ENCODE peak calls at places on chromosomes 11 and 22, in five cellular contexts. One of them, this sample, is unnamed.

GRCh38 chr11:65594991-65595920 is at the start of gene KCNK7:
- DNase-seq in erythroblast: peak; percentile 61
- DNase-seq in stimulated activated naive B cell treated with anti-CD40 and anti-IgM and Interleukin-4, amounts not matched to agents 10 μg/mL and 1 μg/mL and 100 μg/mL, for 72 hours: no peak
- DNase-seq in HAP-1: no peak
- DNase-seq in activated naive CD8-positive, alpha-beta T cell treated with anti-CD3 and anti-CD28 coated beads, Interleukin-2, amount 50 U/mL, for 24 hours: no peak
- DNase-seq in this sample: no peak

GRCh38 chr11:2976289-2977063 is 15.7 kb downstream of the NAP1L4 start:
- DNase-seq in erythroblast: no peak
- DNase-seq in stimulated activated naive B cell treated with anti-CD40 and anti-IgM and Interleukin-4, amounts not matched to agents 10 μg/mL and 1 μg/mL and 100 μg/mL, for 72 hours: no peak
- DNase-seq in HAP-1: no peak
- DNase-seq in activated naive CD8-positive, alpha-beta T cell treated with anti-CD3 and anti-CD28 coated beads, Interleukin-2, amount 50 U/mL, for 24 hours: no peak
- DNase-seq in this sample: no peak

GRCh38 chr22:27046603-27047002 is 389.2 kb downstream of the MIAT start:
- DNase-seq in erythroblast: no peak
- DNase-seq in stimulated activated naive B cell treated with anti-CD40 and anti-IgM and Interleukin-4, amounts not matched to agents 10 μg/mL and 1 μg/mL and 100 μg/mL, for 72 hours: no peak
- DNase-seq in HAP-1: no peak
- DNase-seq in activated naive CD8-positive, alpha-beta T cell treated with anti-CD3 and anti-CD28 coated beads, Interleukin-2, amount 50 U/mL, for 24 hours: no peak
- DNase-seq in this sample: no peak

GRCh38 chr11:27806122-27806521 is 105.9 kb upstream of the BDNF start:
- DNase-seq in erythroblast: no peak
- DNase-seq in stimulated activated naive B cell treated with anti-CD40 and anti-IgM and Interleukin-4, amounts not matched to agents 10 μg/mL and 1 μg/mL and 100 μg/mL, for 72 hours: no peak
- DNase-seq in HAP-1: no peak
- DNase-seq in activated naive CD8-positive, alpha-beta T cell treated with anti-CD3 and anti-CD28 coated beads, Interleukin-2, amount 50 U/mL, for 24 hours: no peak
- DNase-seq in this sample: no peak

GRCh38 chr11:78532991-78533861 is 41.4 kb downstream of the NARS2 start:
- DNase-seq in erythroblast: no peak
- DNase-seq in stimulated activated naive B cell treated with anti-CD40 and anti-IgM and Interleukin-4, amounts not matched to agents 10 μg/mL and 1 μg/mL and 100 μg/mL, for 72 hours: no peak
- DNase-seq in HAP-1: no peak
- DNase-seq in activated naive CD8-positive, alpha-beta T cell treated with anti-CD3 and anti-CD28 coated beads, Interleukin-2, amount 50 U/mL, for 24 hours: no peak
- DNase-seq in this sample: no peak

GRCh38 chr11:44728491-44728910 is 1.7 kb downstream of the TSPAN18 start:
- DNase-seq in erythroblast: no peak
- DNase-seq in stimulated activated naive B cell treated with anti-CD40 and anti-IgM and Interleukin-4, amounts not matched to agents 10 μg/mL and 1 μg/mL and 100 μg/mL, for 72 hours: no peak
- DNase-seq in HAP-1: peak; percentile 22
- DNase-seq in activated naive CD8-positive, alpha-beta T cell treated with anti-CD3 and anti-CD28 coated beads, Interleukin-2, amount 50 U/mL, for 24 hours: no peak
- DNase-seq in this sample: peak; percentile 57

GRCh38 chr11:90930252-90930651 is 707.4 kb upstream of the CHORDC1 start:
- DNase-seq in erythroblast: no peak
- DNase-seq in stimulated activated naive B cell treated with anti-CD40 and anti-IgM and Interleukin-4, amounts not matched to agents 10 μg/mL and 1 μg/mL and 100 μg/mL, for 72 hours: no peak
- DNase-seq in HAP-1: no peak
- DNase-seq in activated naive CD8-positive, alpha-beta T cell treated with anti-CD3 and anti-CD28 coated beads, Interleukin-2, amount 50 U/mL, for 24 hours: no peak
- DNase-seq in this sample: no peak

GRCh38 chr11:65623852-65624616 is 8.5 kb downstream of the PCNX3 start:
- DNase-seq in erythroblast: no peak
- DNase-seq in stimulated activated naive B cell treated with anti-CD40 and anti-IgM and Interleukin-4, amounts not matched to agents 10 μg/mL and 1 μg/mL and 100 μg/mL, for 72 hours: no peak
- DNase-seq in HAP-1: no peak
- DNase-seq in activated naive CD8-positive, alpha-beta T cell treated with anti-CD3 and anti-CD28 coated beads, Interleukin-2, amount 50 U/mL, for 24 hours: no peak
- DNase-seq in this sample: no peak

GRCh38 chr22:42187646-42188045 is 57.0 kb upstream of the CYP2D6 start:
- DNase-seq in erythroblast: no peak
- DNase-seq in stimulated activated naive B cell treated with anti-CD40 and anti-IgM and Interleukin-4, amounts not matched to agents 10 μg/mL and 1 μg/mL and 100 μg/mL, for 72 hours: no peak
- DNase-seq in HAP-1: no peak
- DNase-seq in activated naive CD8-positive, alpha-beta T cell treated with anti-CD3 and anti-CD28 coated beads, Interleukin-2, amount 50 U/mL, for 24 hours: no peak
- DNase-seq in this sample: no peak

GRCh38 chr11:125802387-125802786 is 14.5 kb downstream of the PATE3 start:
- DNase-seq in erythroblast: no peak
- DNase-seq in stimulated activated naive B cell treated with anti-CD40 and anti-IgM and Interleukin-4, amounts not matched to agents 10 μg/mL and 1 μg/mL and 100 μg/mL, for 72 hours: no peak
- DNase-seq in HAP-1: no peak
- DNase-seq in activated naive CD8-positive, alpha-beta T cell treated with anti-CD3 and anti-CD28 coated beads, Interleukin-2, amount 50 U/mL, for 24 hours: no peak
- DNase-seq in this sample: no peak

GRCh38 chr11:104570088-104570701 is 328.1 kb downstream of the CASP12 start:
- DNase-seq in erythroblast: no peak
- DNase-seq in stimulated activated naive B cell treated with anti-CD40 and anti-IgM and Interleukin-4, amounts not matched to agents 10 μg/mL and 1 μg/mL and 100 μg/mL, for 72 hours: no peak
- DNase-seq in HAP-1: no peak
- DNase-seq in activated naive CD8-positive, alpha-beta T cell treated with anti-CD3 and anti-CD28 coated beads, Interleukin-2, amount 50 U/mL, for 24 hours: no peak
- DNase-seq in this sample: no peak

This sample was measured in neuronal stem cell.